ENCODE peak calls at places on chromosomes 11 and 22, in ten cellular contexts. One of them, this sample, is unnamed.

GRCh38 chr11:78415338-78415737 is 2.3 kb downstream of the GAB2 start:
- DNase-seq in effector memory CD8-positive, alpha-beta T cell: no peak
- DNase-seq in ELF-1: no peak
- DNase-seq in NCI-H187 treated with DMSO at 0.1 percent for 48 hours: no peak
- DNase-seq in frontal cortex: no peak
- DNase-seq in Right ventricle myocardium inferior: no peak
- DNase-seq in A172: no peak
- DNase-seq in MM.1S: no peak
- DNase-seq in stimulated activated CD8-positive, alpha-beta memory T cell treated with anti-CD3 and anti-CD28 coated beads, Interleukin-7, amount 100 ng/mL, for 48 hours: no peak
- DNase-seq in tibial artery: no peak
- DNase-seq in this sample: no peak

GRCh38 chr11:6737872-6738466 is 33.8 kb downstream of the OR2AG2 start:
- DNase-seq in MM.1S: peak
- DNase-seq in ELF-1: peak
- DNase-seq in A172: peak
- DNase-seq in tibial artery: peak
- DNase-seq in effector memory CD8-positive, alpha-beta T cell: peak
- DNase-seq in Right ventricle myocardium inferior: no peak
- DNase-seq in frontal cortex: peak
- DNase-seq in NCI-H187 treated with DMSO at 0.1 percent for 48 hours: no peak
- DNase-seq in stimulated activated CD8-positive, alpha-beta memory T cell treated with anti-CD3 and anti-CD28 coated beads, Interleukin-7, amount 100 ng/mL, for 48 hours: no peak
- DNase-seq in this sample: no peak

GRCh38 chr11:27621440-27622161 is 78.7 kb downstream of the BDNF start:
- DNase-seq in ELF-1: no peak
- DNase-seq in A172: no peak
- DNase-seq in Right ventricle myocardium inferior: no peak
- DNase-seq in NCI-H187 treated with DMSO at 0.1 percent for 48 hours: no peak
- DNase-seq in frontal cortex: no peak
- DNase-seq in effector memory CD8-positive, alpha-beta T cell: no peak
- DNase-seq in MM.1S: no peak
- DNase-seq in tibial artery: no peak
- DNase-seq in stimulated activated CD8-positive, alpha-beta memory T cell treated with anti-CD3 and anti-CD28 coated beads, Interleukin-7, amount 100 ng/mL, for 48 hours: no peak
- DNase-seq in this sample: no peak

GRCh38 chr11:33832676-33833075 is 58.4 kb upstream of the FBXO3 start:
- DNase-seq in A172: no peak
- DNase-seq in Right ventricle myocardium inferior: no peak
- DNase-seq in MM.1S: no peak
- DNase-seq in stimulated activated CD8-positive, alpha-beta memory T cell treated with anti-CD3 and anti-CD28 coated beads, Interleukin-7, amount 100 ng/mL, for 48 hours: no peak
- DNase-seq in tibial artery: no peak
- DNase-seq in effector memory CD8-positive, alpha-beta T cell: no peak
- DNase-seq in ELF-1: no peak
- DNase-seq in frontal cortex: no peak
- DNase-seq in NCI-H187 treated with DMSO at 0.1 percent for 48 hours: no peak
- DNase-seq in this sample: no peak

GRCh38 chr11:31492320-31492913 is 17.0 kb downstream of the IMMP1L start:
- DNase-seq in A172: no peak
- DNase-seq in tibial artery: no peak
- DNase-seq in effector memory CD8-positive, alpha-beta T cell: no peak
- DNase-seq in stimulated activated CD8-positive, alpha-beta memory T cell treated with anti-CD3 and anti-CD28 coated beads, Interleukin-7, amount 100 ng/mL, for 48 hours: no peak
- DNase-seq in MM.1S: no peak
- DNase-seq in NCI-H187 treated with DMSO at 0.1 percent for 48 hours: no peak
- DNase-seq in frontal cortex: no peak
- DNase-seq in Right ventricle myocardium inferior: no peak
- DNase-seq in ELF-1: no peak
- DNase-seq in this sample: no peak

GRCh38 chr11:44893250-44894216 is 57.1 kb downstream of the TP53I11 start:
- DNase-seq in frontal cortex: no peak
- DNase-seq in ELF-1: no peak
- DNase-seq in NCI-H187 treated with DMSO at 0.1 percent for 48 hours: no peak
- DNase-seq in effector memory CD8-positive, alpha-beta T cell: no peak
- DNase-seq in MM.1S: no peak
- DNase-seq in stimulated activated CD8-positive, alpha-beta memory T cell treated with anti-CD3 and anti-CD28 coated beads, Interleukin-7, amount 100 ng/mL, for 48 hours: no peak
- DNase-seq in A172: no peak
- DNase-seq in tibial artery: peak
- DNase-seq in Right ventricle myocardium inferior: no peak
- DNase-seq in this sample: no peak

GRCh38 chr11:56905936-56906335 is 82.8 kb upstream of the OR5AK2 start:
- DNase-seq in NCI-H187 treated with DMSO at 0.1 percent for 48 hours: no peak
- DNase-seq in Right ventricle myocardium inferior: no peak
- DNase-seq in frontal cortex: no peak
- DNase-seq in A172: no peak
- DNase-seq in stimulated activated CD8-positive, alpha-beta memory T cell treated with anti-CD3 and anti-CD28 coated beads, Interleukin-7, amount 100 ng/mL, for 48 hours: no peak
- DNase-seq in ELF-1: no peak
- DNase-seq in MM.1S: no peak
- DNase-seq in effector memory CD8-positive, alpha-beta T cell: no peak
- DNase-seq in tibial artery: no peak
- DNase-seq in this sample: no peak

GRCh38 chr22:29503811-29504372 is 23.9 kb downstream of the NEFH start:
- DNase-seq in stimulated activated CD8-positive, alpha-beta memory T cell treated with anti-CD3 and anti-CD28 coated beads, Interleukin-7, amount 100 ng/mL, for 48 hours: no peak
- DNase-seq in MM.1S: no peak
- DNase-seq in Right ventricle myocardium inferior: no peak
- DNase-seq in A172: peak
- DNase-seq in effector memory CD8-positive, alpha-beta T cell: no peak
- DNase-seq in NCI-H187 treated with DMSO at 0.1 percent for 48 hours: no peak
- DNase-seq in ELF-1: no peak
- DNase-seq in frontal cortex: peak
- DNase-seq in tibial artery: peak
- DNase-seq in this sample: peak

GRCh38 chr11:134670961-134671370 is 258.9 kb upstream of the B3GAT1 start:
- DNase-seq in frontal cortex: no peak
- DNase-seq in ELF-1: no peak
- DNase-seq in tibial artery: no peak
- DNase-seq in Right ventricle myocardium inferior: no peak
- DNase-seq in A172: no peak
- DNase-seq in stimulated activated CD8-positive, alpha-beta memory T cell treated with anti-CD3 and anti-CD28 coated beads, Interleukin-7, amount 100 ng/mL, for 48 hours: no peak
- DNase-seq in effector memory CD8-positive, alpha-beta T cell: no peak
- DNase-seq in NCI-H187 treated with DMSO at 0.1 percent for 48 hours: no peak
- DNase-seq in MM.1S: no peak
- DNase-seq in this sample: no peak

This sample was measured in right atrium auricular region.